ENCODE peak calls at places on chromosomes 5 and 9, in four cellular contexts. U is esophagus muscularis mucosa, V is uterus, B is stomach. J is an unnamed sample.

GRCh38 chr5:157463621-157464407 is 3.8 kb downstream of the NIPAL4 start:
- DNase-seq in U (no peak), V (no peak), B (no peak), J (no peak)

GRCh38 chr5:139839416-139839815 is 43.8 kb downstream of the PSD2 start:
- DNase-seq in U (no peak), V (no peak), B (no peak), J (no peak)

GRCh38 chr9:13278368-13279246 is 885 bp downstream of the MPDZ start:
- DNase-seq in U (no peak), V (peak; percentile 73), B (peak; percentile 26), J (peak; percentile 24)

GRCh38 chr9:107214915-107215314 is 68.2 kb upstream of the RAD23B start:
- DNase-seq in U (no peak), V (no peak), B (no peak), J (no peak)

GRCh38 chr9:88174324-88174723 is 36.0 kb upstream of the SPATA31C2 start:
- DNase-seq in U (no peak), V (no peak), B (no peak), J (no peak)

GRCh38 chr5:57802131-57802530 is 319.5 kb upstream of the ACTBL2 start:
- DNase-seq in U (no peak), V (no peak), B (no peak), J (no peak)

GRCh38 chr5:949275-949543 is 56.5 kb downstream of the TRIP13 start:
- DNase-seq in U (no peak), V (no peak), B (no peak), J (no peak)

GRCh38 chr5:111953351-111954127 is 196.5 kb upstream of the NREP start:
- DNase-seq in U (no peak), V (no peak), B (no peak), J (no peak)

GRCh38 chr5:73296772-73297171 is 123.8 kb downstream of the TMEM174 start:
- DNase-seq in U (no peak), V (no peak), B (no peak), J (no peak)

GRCh38 chr9:119736478-119737454 is 367.5 kb upstream of the BRINP1 start:
- DNase-seq in U (peak; percentile 90), V (no peak), B (no peak), J (peak; percentile 8)

GRCh38 chr5:23352437-23352836 is 155.0 kb upstream of the PRDM9 start:
- DNase-seq in U (no peak), V (no peak), B (no peak), J (no peak)

GRCh38 chr9:118362123-118362522 is 657.9 kb downstream of the TLR4 start:
- DNase-seq in U (no peak), V (no peak), B (no peak), J (no peak)

GRCh38 chr5:43523662-43524072 is 8.7 kb upstream of the C5orf34 start:
- DNase-seq in U (no peak), V (no peak), B (no peak), J (no peak)

GRCh38 chr9:90156318-90156717 is 486.3 kb downstream of the DIRAS2 start:
- DNase-seq in U (no peak), V (no peak), B (no peak), J (no peak)

GRCh38 chr5:181052526-181052927 is 12.5 kb downstream of the BTNL9 start:
- DNase-seq in U (no peak), V (no peak), B (no peak), J (no peak)

GRCh38 chr5:138972836-138973235 is 97.7 kb upstream of the LRRTM2 start:
- DNase-seq in U (no peak), V (no peak), B (no peak), J (no peak)

GRCh38 chr5:139394123-139394653 is 716 bp downstream of the PROB1 start:
- DNase-seq in U (no peak), V (peak; percentile 62), B (no peak), J (peak; percentile 71)

GRCh38 chr5:141817631-141818030 is 60.6 kb downstream of the PCDH1 start:
- DNase-seq in U (no peak), V (no peak), B (no peak), J (no peak)

GRCh38 chr9:121763561-121764370 is 112.3 kb downstream of the DAB2IP start:
- DNase-seq in U (no peak), V (no peak), B (no peak), J (no peak)
- H3K4me1 ChIP-seq in U (peaks cover 35% of the 10 kb centered on the region), V (peaks cover 11% of the 10 kb centered on the region), B (peaks cover 23% of the 10 kb centered on the region), J (peaks cover 10% of the 10 kb centered on the region)

GRCh38 chr5:143536364-143536763 is 132.9 kb upstream of the NR3C1 start:
- DNase-seq in U (no peak), V (no peak), B (no peak), J (no peak)

GRCh38 chr5:143537056-143537455 is 133.6 kb upstream of the NR3C1 start:
- DNase-seq in U (no peak), V (no peak), B (no peak), J (no peak)

GRCh38 chr5:143541943-143542797 is 138.7 kb upstream of the NR3C1 start:
- DNase-seq in U (no peak), V (no peak), B (no peak), J (no peak)

GRCh38 chr5:143542798-143543144 is 139.3 kb upstream of the NR3C1 start:
- DNase-seq in U (no peak), V (no peak), B (no peak), J (no peak)

DNA sequence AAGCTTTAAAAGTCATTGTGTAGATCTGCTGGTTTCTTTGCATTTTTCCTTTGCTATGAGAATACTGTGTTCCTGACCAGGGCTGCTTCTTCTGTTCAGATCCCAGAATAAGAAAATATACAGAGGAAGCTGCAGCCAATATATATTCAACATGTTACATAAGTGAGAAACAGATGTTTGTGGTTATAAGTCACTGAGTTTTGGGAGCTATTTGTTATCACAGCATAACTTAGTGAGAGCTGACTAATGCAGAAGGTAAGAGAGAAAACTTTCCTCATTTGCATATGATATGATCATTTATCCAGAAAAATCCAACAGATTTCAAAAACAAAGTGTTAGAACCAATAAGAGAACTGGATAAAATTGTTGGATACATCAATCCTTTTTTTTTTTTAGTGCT is 136.3 kb upstream of the NR3C1 start:
- DNase-seq in U (no peak), V (no peak), B (no peak), J (no peak)
- TF ChIP-seq POLR2A in U (no peak), V (no peak), B (no peak), J (no peak)

DNA sequence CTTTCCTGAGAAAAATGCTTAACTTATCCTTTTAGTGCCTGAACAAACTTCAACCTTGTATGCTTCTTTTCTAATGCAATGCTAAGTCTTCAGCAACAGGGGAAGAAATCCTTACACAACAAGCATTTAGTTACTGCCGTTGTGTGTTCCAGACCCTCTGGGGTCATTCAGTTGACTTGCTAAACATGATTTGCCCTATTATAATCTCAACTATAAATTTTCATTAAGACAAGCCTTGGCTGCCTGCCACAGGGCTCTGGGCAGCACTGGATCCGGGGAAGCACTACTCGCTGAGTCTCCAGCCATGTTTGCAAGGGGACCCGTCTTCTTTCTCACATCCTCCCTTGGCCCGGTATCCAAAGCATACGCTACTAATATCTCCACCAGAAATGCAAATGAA is 58.1 kb downstream of the PTCH1 start:
- DNase-seq in U (no peak), V (no peak), B (no peak), J (no peak)
- H3K4me1 ChIP-seq in U (peaks cover 52% of the 10 kb centered on the region), V (no peaks in the 10 kb centered on the region), B (peaks cover 59% of the 10 kb centered on the region), J (peaks cover 27% of the 10 kb centered on the region)

DNA sequence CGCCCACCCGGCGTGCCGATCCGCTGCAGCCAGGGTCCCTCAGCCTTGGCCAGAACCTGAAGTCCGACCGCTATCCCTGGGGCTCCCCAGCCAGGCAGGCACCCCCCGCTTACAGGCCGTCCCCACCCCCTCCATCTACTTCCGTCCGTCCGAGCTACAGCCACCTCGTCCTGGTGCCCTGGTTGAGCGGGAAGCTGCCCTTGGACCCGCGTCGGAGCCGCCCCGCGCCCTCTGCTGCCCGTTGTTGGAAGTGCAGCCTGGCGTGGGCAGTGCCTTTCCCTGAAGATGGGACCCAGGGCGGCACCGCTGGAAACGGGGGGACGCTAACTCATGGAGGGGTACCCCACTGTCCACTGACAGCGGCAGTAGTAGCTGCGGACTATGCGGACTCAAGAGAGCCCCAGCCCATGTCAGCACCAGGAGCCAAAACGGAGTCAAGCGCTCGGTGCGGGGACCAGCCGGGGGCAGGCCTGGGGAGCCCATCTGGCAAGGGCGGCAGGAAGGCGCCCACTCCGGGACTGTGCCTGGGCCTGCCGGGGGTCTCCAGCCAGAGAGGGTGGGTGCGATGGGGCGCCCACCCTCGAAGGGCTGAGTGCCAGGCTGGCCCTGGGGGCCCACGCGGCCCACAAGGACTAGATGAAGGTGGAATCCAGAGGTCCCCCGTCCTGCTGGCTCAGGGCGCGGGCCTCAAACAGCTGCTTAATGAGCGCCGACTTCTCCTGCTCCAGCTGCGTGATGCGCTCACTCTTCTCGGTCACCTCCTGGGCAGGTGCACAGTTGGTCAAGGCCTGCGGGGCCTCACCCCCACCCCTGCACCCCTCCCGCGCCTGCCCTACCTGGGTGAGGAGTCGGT is 6.1 kb downstream of the SAPCD2 start:
- DNase-seq in U (no peak), V (peak; percentile 72), B (peak; percentile 77), J (peak; percentile 75)
- TF ChIP-seq POLR2A in U (no peak), V (no peak), B (no peak), J (no peak)